ENCODE peak calls at places on chromosome 3, in seven cellular contexts. F is T47D, K is DMS79, E is adrenal gland, S is GM19239, B is astrocyte of the spinal cord, W is NCI-H2081. Q is an unnamed sample.

GRCh38 chr3:134651347-134652041 is 672 bp upstream of the KY start:
- DNase-seq in F (no peak), K (peak), E (peak), S (no peak), B (peak), W (no peak), Q (no peak)

GRCh38 chr3:124680521-124680920 is 49.7 kb upstream of the UMPS start:
- DNase-seq in F (no peak), K (no peak), E (no peak), S (no peak), B (no peak), W (no peak), Q (no peak)

GRCh38 chr3:141454906-141455602 is 31.8 kb upstream of the RASA2 start:
- DNase-seq in F (peak), K (peak), E (peak), S (peak), B (peak), W (peak), Q (no peak)

GRCh38 chr3:177335728-177336127 is 138.4 kb upstream of the TBL1XR1 start:
- DNase-seq in F (no peak), K (no peak), E (no peak), S (no peak), B (peak), W (no peak), Q (no peak)

GRCh38 chr3:5007873-5008272 is 28.6 kb downstream of the BHLHE40 start:
- DNase-seq in F (no peak), K (no peak), E (no peak), S (no peak), B (no peak), W (no peak), Q (no peak)

GRCh38 chr3:10286596-10287295 is 6.0 kb downstream of the GHRL start:
- DNase-seq in F (no peak), K (peak), E (no peak), S (no peak), B (peak), W (peak), Q (no peak)

GRCh38 chr3:146189519-146190173 is 28.7 kb upstream of the PLOD2 start:
- DNase-seq in F (peak), K (no peak), E (peak), S (peak), B (peak), W (peak), Q (no peak)

GRCh38 chr3:13879946-13880810 is at the start of gene WNT7A:
- DNase-seq in F (no peak), K (no peak), E (no peak), S (no peak), B (no peak), W (no peak), Q (no peak)

GRCh38 chr3:13824521-13825316 is 55.2 kb downstream of the WNT7A start:
- DNase-seq in F (no peak), K (no peak), E (no peak), S (no peak), B (no peak), W (no peak), Q (no peak)

GRCh38 chr3:66822059-66823009 is 175.8 kb upstream of the KBTBD8 start:
- DNase-seq in F (peak), K (peak), E (peak), S (peak), B (peak), W (peak), Q (no peak)

GRCh38 chr3:112136959-112137693 is 4.1 kb upstream of the GCSAM start:
- DNase-seq in F (peak), K (no peak), E (no peak), S (no peak), B (peak), W (peak), Q (peak)

GRCh38 chr3:128278130-128278529 is 124.8 kb downstream of the EEFSEC start:
- DNase-seq in F (no peak), K (no peak), E (no peak), S (no peak), B (no peak), W (no peak), Q (no peak)

GRCh38 chr3:148943531-148944200 is 47.7 kb upstream of the GYG1 start:
- DNase-seq in F (peak), K (peak), E (peak), S (peak), B (peak), W (peak), Q (no peak)

GRCh38 chr3:31541102-31541501 is 8.4 kb downstream of the STT3B start:
- DNase-seq in F (no peak), K (no peak), E (no peak), S (no peak), B (no peak), W (no peak), Q (no peak)

GRCh38 chr3:129021140-129021551 is 20.0 kb downstream of the EFCC1 start:
- DNase-seq in F (no peak), K (no peak), E (peak), S (no peak), B (peak), W (no peak), Q (no peak)

GRCh38 chr3:186496635-186497034 is 47.5 kb downstream of the CRYGS start:
- DNase-seq in F (no peak), K (no peak), E (no peak), S (no peak), B (no peak), W (no peak), Q (no peak)

GRCh38 chr3:126654571-126655393 is at the start of gene TXNRD3:
- DNase-seq in F (peak), K (peak), E (peak), S (peak), B (peak), W (peak), Q (peak)

GRCh38 chr3:151787626-151788025 is 26.3 kb upstream of the AADAC start:
- DNase-seq in F (no peak), K (no peak), E (no peak), S (no peak), B (peak), W (no peak), Q (no peak)

GRCh38 chr3:120673116-120673515 is 8.9 kb downstream of the HGD start:
- DNase-seq in F (no peak), K (no peak), E (peak), S (no peak), B (no peak), W (no peak), Q (no peak)

GRCh38 chr3:19947549-19948071 is 713 bp downstream of the RAB5A start:
- DNase-seq in F (peak), K (no peak), E (peak), S (no peak), B (peak), W (peak), Q (peak)

GRCh38 chr3:33544126-33544525 is 103.9 kb upstream of the UBP1 start:
- DNase-seq in F (no peak), K (no peak), E (no peak), S (no peak), B (no peak), W (no peak), Q (no peak)